ENCODE peak calls at places on chromosomes 3 and 15, in five cellular contexts. P is LoVo, V is SK-MEL-5, Z is H9, G is HEK293T. W is an unnamed sample.

GRCh38 chr15:101434032-101434920 is 55.2 kb downstream of the PCSK6 start:
- DNase-seq in V (no peak), P (no peak), G (no peak), Z (no peak), W (no peak)

GRCh38 chr3:171813278-171813896 is 3.1 kb upstream of the PLD1 start:
- DNase-seq in G (no peak), P (no peak), Z (no peak), V (no peak), W (no peak)

GRCh38 chr3:19267040-19267439 is 118.7 kb downstream of the KCNH8 start:
- DNase-seq in P (no peak), V (no peak), G (no peak), Z (peak), W (no peak)

GRCh38 chr15:52076889-52077781 is 35.4 kb downstream of the BCL2L10 start:
- DNase-seq in Z (no peak), G (no peak), V (peak), P (peak), W (no peak)

GRCh38 chr3:153285194-153285641 is 123.2 kb downstream of the RAP2B start:
- DNase-seq in V (peak), G (no peak), P (no peak), Z (no peak), W (no peak)

GRCh38 chr3:194617827-194618226 is 15.4 kb downstream of the TMEM44 start:
- DNase-seq in G (no peak), P (no peak), V (no peak), Z (no peak), W (no peak)

GRCh38 chr15:35874260-35874905 is 328.4 kb upstream of the DPH6 start:
- DNase-seq in P (peak), V (no peak), Z (no peak), G (peak), W (no peak)

GRCh38 chr15:95162069-95162468 is 930.7 kb downstream of the MCTP2 start:
- DNase-seq in V (no peak), G (no peak), Z (no peak), P (no peak), W (no peak)

GRCh38 chr3:32406481-32407408 is 15.1 kb downstream of the CMTM7 start:
- DNase-seq in P (no peak), V (no peak), G (no peak), Z (no peak), W (no peak)

GRCh38 chr15:33126559-33127290 is 67.8 kb downstream of the FMN1 start:
- DNase-seq in Z (no peak), V (peak), P (peak), G (peak), W (no peak)

GRCh38 chr15:29681946-29682345 is 140.3 kb downstream of the TJP1 start:
- DNase-seq in G (no peak), V (no peak), Z (no peak), P (no peak), W (peak)

GRCh38 chr3:73681198-73681597 is 56.5 kb upstream of the PDZRN3 start:
- DNase-seq in V (no peak), Z (no peak), P (no peak), G (no peak), W (no peak)

GRCh38 chr15:71396536-71397125 is 281.4 kb downstream of the THSD4 start:
- DNase-seq in G (no peak), P (no peak), Z (no peak), V (no peak), W (no peak)

GRCh38 chr15:90851114-90851513 is 17.3 kb upstream of the FURIN start:
- DNase-seq in V (no peak), G (no peak), P (no peak), Z (no peak), W (no peak)

W was measured in mesenteric fat pad.